ENCODE peak calls at places on chromosomes 1 and 21, in eight cellular contexts. One of them, this sample, is unnamed. For H3K36me3 and H3K4me1, the result is how much of the 10 kb centered on the place peaks cover.

GRCh38 chr1:4345126-4345525 is 309.3 kb upstream of the AJAP1 start:
- DNase-seq in iPS DF 6.9: no peak
- DNase-seq in psoas muscle: no peak
- DNase-seq in tibial artery: no peak
- DNase-seq in cardiac muscle cell: no peak
- DNase-seq in adrenal gland: no peak
- DNase-seq in GM23338: no peak
- DNase-seq in upper lobe of right lung: no peak
- DNase-seq in this sample: no peak

GRCh38 chr1:113146242-113147072 is 73.5 kb downstream of the LRIG2 start:
- DNase-seq in iPS DF 6.9: no peak
- DNase-seq in psoas muscle: no peak
- DNase-seq in tibial artery: no peak
- DNase-seq in cardiac muscle cell: peak
- DNase-seq in adrenal gland: no peak
- DNase-seq in GM23338: no peak
- DNase-seq in upper lobe of right lung: no peak
- DNase-seq in this sample: no peak

GRCh38 chr21:36852293-36852692 is 114.2 kb downstream of the HLCS start:
- DNase-seq in iPS DF 6.9: no peak
- DNase-seq in psoas muscle: no peak
- DNase-seq in tibial artery: no peak
- DNase-seq in cardiac muscle cell: no peak
- DNase-seq in adrenal gland: no peak
- DNase-seq in GM23338: peak
- DNase-seq in upper lobe of right lung: no peak
- DNase-seq in this sample: no peak

GRCh38 chr1:159089184-159089791 is 12.7 kb upstream of the AIM2 start:
- DNase-seq in iPS DF 6.9: peak
- DNase-seq in psoas muscle: no peak
- DNase-seq in tibial artery: no peak
- DNase-seq in cardiac muscle cell: no peak
- DNase-seq in adrenal gland: no peak
- DNase-seq in GM23338: peak
- DNase-seq in upper lobe of right lung: no peak
- DNase-seq in this sample: peak

GRCh38 chr21:42146821-42147220 is 72.1 kb upstream of the ABCG1 start:
- DNase-seq in iPS DF 6.9: no peak
- DNase-seq in psoas muscle: peak
- DNase-seq in tibial artery: no peak
- DNase-seq in cardiac muscle cell: no peak
- DNase-seq in adrenal gland: no peak
- DNase-seq in GM23338: no peak
- DNase-seq in upper lobe of right lung: peak
- DNase-seq in this sample: no peak

GRCh38 chr1:91804546-91805023 is 81.4 kb downstream of the TGFBR3 start:
- DNase-seq in iPS DF 6.9: no peak
- DNase-seq in psoas muscle: no peak
- DNase-seq in tibial artery: no peak
- DNase-seq in cardiac muscle cell: peak
- DNase-seq in adrenal gland: no peak
- DNase-seq in GM23338: no peak
- DNase-seq in upper lobe of right lung: no peak
- DNase-seq in this sample: peak

GRCh38 chr1:31799196-31799894 is 16.5 kb downstream of the SPOCD1 start:
- DNase-seq in iPS DF 6.9: no peak
- DNase-seq in psoas muscle: peak
- DNase-seq in tibial artery: peak
- DNase-seq in cardiac muscle cell: no peak
- DNase-seq in adrenal gland: no peak
- DNase-seq in GM23338: no peak
- DNase-seq in upper lobe of right lung: no peak
- DNase-seq in this sample: no peak

GRCh38 chr1:65422241-65423203 is 2.1 kb downstream of the LEPR start:
- DNase-seq in iPS DF 6.9: no peak
- DNase-seq in psoas muscle: no peak
- DNase-seq in tibial artery: no peak
- DNase-seq in cardiac muscle cell: peak
- DNase-seq in adrenal gland: peak
- DNase-seq in GM23338: no peak
- DNase-seq in upper lobe of right lung: no peak
- DNase-seq in this sample: no peak

GRCh38 chr1:12057382-12057781 is 5.7 kb upstream of the TNFRSF8 start:
- DNase-seq in iPS DF 6.9: no peak
- DNase-seq in psoas muscle: no peak
- DNase-seq in tibial artery: no peak
- DNase-seq in cardiac muscle cell: peak
- DNase-seq in adrenal gland: no peak
- DNase-seq in GM23338: no peak
- DNase-seq in upper lobe of right lung: no peak
- DNase-seq in this sample: no peak

GRCh38 chr21:42067531-42068255 is 3.4 kb upstream of the UMODL1 start:
- DNase-seq in iPS DF 6.9: no peak
- DNase-seq in psoas muscle: peak
- DNase-seq in tibial artery: no peak
- DNase-seq in cardiac muscle cell: no peak
- DNase-seq in adrenal gland: no peak
- DNase-seq in GM23338: no peak
- DNase-seq in upper lobe of right lung: no peak
- DNase-seq in this sample: no peak

GRCh38 chr1:69404486-69404885 is 163.2 kb upstream of the LRRC7 start:
- DNase-seq in iPS DF 6.9: no peak
- DNase-seq in psoas muscle: no peak
- DNase-seq in tibial artery: no peak
- DNase-seq in cardiac muscle cell: no peak
- DNase-seq in adrenal gland: no peak
- DNase-seq in GM23338: no peak
- DNase-seq in upper lobe of right lung: no peak
- DNase-seq in this sample: no peak

GRCh38 chr21:45253180-45253579 is 34.5 kb downstream of the POFUT2 start:
- DNase-seq in iPS DF 6.9: no peak
- DNase-seq in psoas muscle: peak
- DNase-seq in tibial artery: no peak
- DNase-seq in cardiac muscle cell: peak
- DNase-seq in adrenal gland: no peak
- DNase-seq in GM23338: no peak
- DNase-seq in upper lobe of right lung: no peak
- DNase-seq in this sample: no peak

GRCh38 chr1:53367503-53368313 is 39.8 kb upstream of the LRP8 start:
- DNase-seq in iPS DF 6.9: no peak
- DNase-seq in psoas muscle: no peak
- DNase-seq in tibial artery: peak
- DNase-seq in cardiac muscle cell: no peak
- DNase-seq in adrenal gland: no peak
- DNase-seq in GM23338: no peak
- DNase-seq in upper lobe of right lung: peak
- DNase-seq in this sample: peak

GRCh38 chr1:224524679-224525078 is 90.1 kb upstream of the WDR26 start:
- DNase-seq in iPS DF 6.9: no peak
- DNase-seq in psoas muscle: no peak
- DNase-seq in tibial artery: no peak
- DNase-seq in cardiac muscle cell: no peak
- DNase-seq in adrenal gland: no peak
- DNase-seq in GM23338: no peak
- DNase-seq in upper lobe of right lung: no peak
- DNase-seq in this sample: no peak

GRCh38 chr1:202815120-202815519 is 4.4 kb downstream of the PCAT6 start:
- DNase-seq in iPS DF 6.9: no peak
- DNase-seq in psoas muscle: no peak
- DNase-seq in tibial artery: no peak
- DNase-seq in cardiac muscle cell: no peak
- DNase-seq in adrenal gland: no peak
- DNase-seq in GM23338: no peak
- DNase-seq in upper lobe of right lung: peak
- DNase-seq in this sample: no peak

GRCh38 chr1:99858881-99859280 is 8.7 kb downstream of the AGL start:
- DNase-seq in iPS DF 6.9: no peak
- DNase-seq in psoas muscle: no peak
- DNase-seq in tibial artery: no peak
- DNase-seq in cardiac muscle cell: no peak
- DNase-seq in adrenal gland: no peak
- DNase-seq in GM23338: no peak
- DNase-seq in upper lobe of right lung: no peak
- DNase-seq in this sample: no peak

GRCh38 chr1:94801919-94802546 is 18.1 kb upstream of the SLC44A3 start:
- DNase-seq in iPS DF 6.9: no peak
- DNase-seq in psoas muscle: peak
- DNase-seq in tibial artery: peak
- DNase-seq in cardiac muscle cell: peak
- DNase-seq in adrenal gland: peak
- DNase-seq in GM23338: peak
- DNase-seq in upper lobe of right lung: peak
- DNase-seq in this sample: no peak

GRCh38 chr1:202207292-202207691 is 13.7 kb downstream of the LGR6 start:
- DNase-seq in iPS DF 6.9: no peak
- DNase-seq in psoas muscle: no peak
- DNase-seq in tibial artery: peak
- DNase-seq in cardiac muscle cell: peak
- DNase-seq in adrenal gland: no peak
- DNase-seq in GM23338: peak
- DNase-seq in upper lobe of right lung: no peak
- DNase-seq in this sample: no peak

GRCh38 chr1:59917785-59918180 is 8.8 kb downstream of the CYP2J2 start:
- DNase-seq in iPS DF 6.9: no peak
- DNase-seq in psoas muscle: no peak
- DNase-seq in tibial artery: no peak
- DNase-seq in cardiac muscle cell: no peak
- DNase-seq in adrenal gland: no peak
- DNase-seq in GM23338: no peak
- DNase-seq in upper lobe of right lung: no peak
- DNase-seq in this sample: no peak

GRCh38 chr1:59917026-59917784 is 9.4 kb downstream of the CYP2J2 start:
- DNase-seq in iPS DF 6.9: no peak
- DNase-seq in psoas muscle: no peak
- DNase-seq in tibial artery: no peak
- DNase-seq in cardiac muscle cell: no peak
- DNase-seq in adrenal gland: no peak
- DNase-seq in GM23338: no peak
- DNase-seq in upper lobe of right lung: no peak
- DNase-seq in this sample: no peak

GRCh38 chr1:59919742-59920141 is 6.8 kb downstream of the CYP2J2 start:
- DNase-seq in iPS DF 6.9: no peak
- DNase-seq in psoas muscle: no peak
- DNase-seq in tibial artery: no peak
- DNase-seq in cardiac muscle cell: no peak
- DNase-seq in adrenal gland: no peak
- DNase-seq in GM23338: no peak
- DNase-seq in upper lobe of right lung: no peak
- DNase-seq in this sample: no peak

DNA sequence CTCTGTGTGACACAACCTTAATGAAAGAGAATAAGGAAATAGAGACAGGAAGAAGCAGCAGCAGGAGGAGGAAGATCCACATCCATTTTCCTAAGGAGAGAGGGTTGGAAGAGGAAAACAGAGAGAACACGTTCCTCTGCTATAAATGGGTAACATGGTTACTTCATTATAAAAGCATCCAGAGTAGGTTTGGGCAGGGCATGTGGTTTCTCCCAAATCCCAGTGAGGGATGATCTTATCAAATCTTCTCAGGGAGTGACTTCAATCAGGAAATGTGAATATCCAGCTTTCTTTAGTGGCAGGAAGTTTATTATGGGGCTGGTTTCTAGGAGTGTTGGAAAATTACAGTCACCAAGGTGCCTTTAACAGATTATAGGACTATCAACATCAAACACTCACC is 11.1 kb downstream of the CYP2J2 start:
- DNase-seq in iPS DF 6.9: no peak
- DNase-seq in psoas muscle: no peak
- DNase-seq in tibial artery: no peak
- DNase-seq in cardiac muscle cell: no peak
- DNase-seq in adrenal gland: no peak
- DNase-seq in GM23338: no peak
- DNase-seq in upper lobe of right lung: no peak
- DNase-seq in this sample: no peak
- H3K27ac ChIP-seq in iPS DF 6.9: no peak
- H3K27ac ChIP-seq in psoas muscle: no peak
- H3K27ac ChIP-seq in tibial artery: no peak
- H3K27ac ChIP-seq in cardiac muscle cell: no peak
- H3K27ac ChIP-seq in adrenal gland: no peak
- H3K27ac ChIP-seq in GM23338: no peak
- H3K27ac ChIP-seq in upper lobe of right lung: no peak
- H3K27ac ChIP-seq in this sample: no peak

GRCh38 chr1:220767312-220768126 is 19.2 kb upstream of the MTARC1 start:
- DNase-seq in iPS DF 6.9: no peak
- DNase-seq in psoas muscle: no peak
- DNase-seq in tibial artery: no peak
- DNase-seq in cardiac muscle cell: peak
- DNase-seq in adrenal gland: peak
- DNase-seq in GM23338: no peak
- DNase-seq in upper lobe of right lung: no peak
- DNase-seq in this sample: no peak
- H3K36me3 ChIP-seq in iPS DF 6.9: under half
- H3K36me3 ChIP-seq in psoas muscle: half or more
- H3K36me3 ChIP-seq in tibial artery: under half
- H3K36me3 ChIP-seq in cardiac muscle cell: under half
- H3K36me3 ChIP-seq in adrenal gland: under half
- H3K36me3 ChIP-seq in GM23338: under half
- H3K36me3 ChIP-seq in upper lobe of right lung: under half
- H3K36me3 ChIP-seq in this sample: under half

GRCh38 chr1:89042491-89042890 is 19.8 kb upstream of the GBP3 start:
- DNase-seq in iPS DF 6.9: no peak
- DNase-seq in psoas muscle: no peak
- DNase-seq in tibial artery: no peak
- DNase-seq in cardiac muscle cell: no peak
- DNase-seq in adrenal gland: no peak
- DNase-seq in GM23338: no peak
- DNase-seq in upper lobe of right lung: no peak
- DNase-seq in this sample: no peak
- H3K4me1 ChIP-seq in iPS DF 6.9: under half
- H3K4me1 ChIP-seq in psoas muscle: under half
- H3K4me1 ChIP-seq in tibial artery: under half
- H3K4me1 ChIP-seq in cardiac muscle cell: under half
- H3K4me1 ChIP-seq in adrenal gland: under half
- H3K4me1 ChIP-seq in GM23338: under half
- H3K4me1 ChIP-seq in upper lobe of right lung: under half
- H3K4me1 ChIP-seq in this sample: under half

GRCh38 chr1:244054247-244054923 is 3.3 kb downstream of the ZBTB18 start:
- DNase-seq in iPS DF 6.9: no peak
- DNase-seq in psoas muscle: no peak
- DNase-seq in tibial artery: no peak
- DNase-seq in cardiac muscle cell: no peak
- DNase-seq in adrenal gland: no peak
- DNase-seq in GM23338: no peak
- DNase-seq in upper lobe of right lung: no peak
- DNase-seq in this sample: no peak

GRCh38 chr1:244053831-244054230 is 2.7 kb downstream of the ZBTB18 start:
- DNase-seq in iPS DF 6.9: no peak
- DNase-seq in psoas muscle: no peak
- DNase-seq in tibial artery: no peak
- DNase-seq in cardiac muscle cell: no peak
- DNase-seq in adrenal gland: no peak
- DNase-seq in GM23338: no peak
- DNase-seq in upper lobe of right lung: no peak
- DNase-seq in this sample: no peak

GRCh38 chr1:244052728-244053312 is 1.7 kb downstream of the ZBTB18 start:
- DNase-seq in iPS DF 6.9: no peak
- DNase-seq in psoas muscle: no peak
- DNase-seq in tibial artery: no peak
- DNase-seq in cardiac muscle cell: no peak
- DNase-seq in adrenal gland: no peak
- DNase-seq in GM23338: no peak
- DNase-seq in upper lobe of right lung: no peak
- DNase-seq in this sample: no peak

GRCh38 chr1:244056602-244057001 is 5.5 kb downstream of the ZBTB18 start:
- DNase-seq in iPS DF 6.9: no peak
- DNase-seq in psoas muscle: no peak
- DNase-seq in tibial artery: no peak
- DNase-seq in cardiac muscle cell: no peak
- DNase-seq in adrenal gland: no peak
- DNase-seq in GM23338: no peak
- DNase-seq in upper lobe of right lung: no peak
- DNase-seq in this sample: no peak

GRCh38 chr1:244054924-244055263 is 3.8 kb downstream of the ZBTB18 start:
- DNase-seq in iPS DF 6.9: no peak
- DNase-seq in psoas muscle: no peak
- DNase-seq in tibial artery: no peak
- DNase-seq in cardiac muscle cell: no peak
- DNase-seq in adrenal gland: no peak
- DNase-seq in GM23338: no peak
- DNase-seq in upper lobe of right lung: no peak
- DNase-seq in this sample: no peak
- H3K27ac ChIP-seq in iPS DF 6.9: no peak
- H3K27ac ChIP-seq in psoas muscle: no peak
- H3K27ac ChIP-seq in tibial artery: peak
- H3K27ac ChIP-seq in cardiac muscle cell: no peak
- H3K27ac ChIP-seq in adrenal gland: no peak
- H3K27ac ChIP-seq in GM23338: no peak
- H3K27ac ChIP-seq in upper lobe of right lung: no peak
- H3K27ac ChIP-seq in this sample: no peak

This sample was measured in CD4-positive, CD25-positive, alpha-beta regulatory T cell.